ENCODE peak calls at places on chromosomes 13 and 19, in six cellular contexts. One of them, this sample, is unnamed.

GRCh38 chr19:47094557-47095517 is 18.7 kb downstream of the ZC3H4 start:
- DNase-seq in PC-9: no peak
- DNase-seq in ascending aorta: no peak
- DNase-seq in psoas muscle: peak; percentile 49
- DNase-seq in heart left ventricle: peak; percentile 49
- DNase-seq in mucosa of descending colon: peak; percentile 79
- DNase-seq in this sample: no peak

GRCh38 chr13:37652596-37652995 is 54.0 kb upstream of the POSTN start:
- DNase-seq in heart left ventricle: no peak
- DNase-seq in ascending aorta: no peak
- DNase-seq in PC-9: no peak
- DNase-seq in psoas muscle: no peak
- DNase-seq in mucosa of descending colon: no peak
- DNase-seq in this sample: no peak

GRCh38 chr19:17052439-17052838 is 22.8 kb downstream of the HAUS8 start:
- DNase-seq in PC-9: peak; percentile 61
- DNase-seq in mucosa of descending colon: no peak
- DNase-seq in psoas muscle: no peak
- DNase-seq in heart left ventricle: no peak
- DNase-seq in ascending aorta: no peak
- DNase-seq in this sample: peak; percentile 70

GRCh38 chr19:35164418-35164817 is 9.9 kb downstream of the FXYD5 start:
- DNase-seq in heart left ventricle: no peak
- DNase-seq in ascending aorta: no peak
- DNase-seq in PC-9: peak; percentile 92
- DNase-seq in psoas muscle: no peak
- DNase-seq in mucosa of descending colon: no peak
- DNase-seq in this sample: no peak

GRCh38 chr13:110062077-110062776 is 244.7 kb downstream of the COL4A1 start:
- DNase-seq in heart left ventricle: peak; percentile 69
- DNase-seq in PC-9: peak; percentile 51
- DNase-seq in ascending aorta: no peak
- DNase-seq in mucosa of descending colon: no peak
- DNase-seq in psoas muscle: peak; percentile 58
- DNase-seq in this sample: no peak

GRCh38 chr19:49809987-49810389 is 3.1 kb downstream of the FUZ start:
- DNase-seq in heart left ventricle: no peak
- DNase-seq in ascending aorta: no peak
- DNase-seq in mucosa of descending colon: no peak
- DNase-seq in PC-9: no peak
- DNase-seq in psoas muscle: no peak
- DNase-seq in this sample: no peak

GRCh38 chr13:29576581-29576980 is 18.9 kb downstream of the SLC7A1 start:
- DNase-seq in PC-9: no peak
- DNase-seq in mucosa of descending colon: no peak
- DNase-seq in ascending aorta: no peak
- DNase-seq in psoas muscle: no peak
- DNase-seq in heart left ventricle: no peak
- DNase-seq in this sample: no peak

GRCh38 chr13:73880365-73880764 is 253.8 kb downstream of the KLF12 start:
- DNase-seq in mucosa of descending colon: no peak
- DNase-seq in heart left ventricle: no peak
- DNase-seq in ascending aorta: no peak
- DNase-seq in psoas muscle: no peak
- DNase-seq in PC-9: no peak
- DNase-seq in this sample: peak; percentile 66

GRCh38 chr13:100301418-100301817 is 212.5 kb downstream of the PCCA start:
- DNase-seq in psoas muscle: no peak
- DNase-seq in heart left ventricle: no peak
- DNase-seq in ascending aorta: no peak
- DNase-seq in mucosa of descending colon: no peak
- DNase-seq in PC-9: no peak
- DNase-seq in this sample: no peak

GRCh38 chr19:45629704-45630103 is 9.5 kb downstream of the EML2 start:
- DNase-seq in psoas muscle: no peak
- DNase-seq in heart left ventricle: no peak
- DNase-seq in ascending aorta: no peak
- DNase-seq in PC-9: no peak
- DNase-seq in mucosa of descending colon: no peak
- DNase-seq in this sample: no peak

GRCh38 chr13:26480246-26480855 is 77.1 kb upstream of the WASF3 start:
- DNase-seq in heart left ventricle: no peak
- DNase-seq in PC-9: peak; percentile 75
- DNase-seq in ascending aorta: no peak
- DNase-seq in psoas muscle: no peak
- DNase-seq in mucosa of descending colon: no peak
- DNase-seq in this sample: no peak

GRCh38 chr19:12331211-12331941 is 2.1 kb downstream of the ZNF563 start:
- DNase-seq in PC-9: no peak
- DNase-seq in psoas muscle: no peak
- DNase-seq in mucosa of descending colon: no peak
- DNase-seq in heart left ventricle: no peak
- DNase-seq in ascending aorta: no peak
- DNase-seq in this sample: no peak

GRCh38 chr19:40217027-40217810 is 965 bp downstream of the TTC9B start:
- DNase-seq in ascending aorta: no peak
- DNase-seq in mucosa of descending colon: peak; percentile 83
- DNase-seq in PC-9: peak; percentile 79
- DNase-seq in psoas muscle: peak; percentile 74
- DNase-seq in heart left ventricle: no peak
- DNase-seq in this sample: peak; percentile 50

GRCh38 chr19:20072936-20073335 is 4.9 kb upstream of the ZNF90 start:
- DNase-seq in ascending aorta: no peak
- DNase-seq in psoas muscle: no peak
- DNase-seq in heart left ventricle: no peak
- DNase-seq in PC-9: no peak
- DNase-seq in mucosa of descending colon: no peak
- DNase-seq in this sample: no peak

GRCh38 chr19:20079487-20079886 is 1.7 kb downstream of the ZNF90 start:
- DNase-seq in psoas muscle: no peak
- DNase-seq in PC-9: no peak
- DNase-seq in mucosa of descending colon: peak; percentile 31
- DNase-seq in ascending aorta: no peak
- DNase-seq in heart left ventricle: no peak
- DNase-seq in this sample: no peak

GRCh38 chr19:20078696-20079095 is 896 bp downstream of the ZNF90 start:
- DNase-seq in PC-9: no peak
- DNase-seq in psoas muscle: no peak
- DNase-seq in mucosa of descending colon: peak; percentile 58
- DNase-seq in ascending aorta: no peak
- DNase-seq in heart left ventricle: no peak
- DNase-seq in this sample: peak; percentile 55

DNA sequence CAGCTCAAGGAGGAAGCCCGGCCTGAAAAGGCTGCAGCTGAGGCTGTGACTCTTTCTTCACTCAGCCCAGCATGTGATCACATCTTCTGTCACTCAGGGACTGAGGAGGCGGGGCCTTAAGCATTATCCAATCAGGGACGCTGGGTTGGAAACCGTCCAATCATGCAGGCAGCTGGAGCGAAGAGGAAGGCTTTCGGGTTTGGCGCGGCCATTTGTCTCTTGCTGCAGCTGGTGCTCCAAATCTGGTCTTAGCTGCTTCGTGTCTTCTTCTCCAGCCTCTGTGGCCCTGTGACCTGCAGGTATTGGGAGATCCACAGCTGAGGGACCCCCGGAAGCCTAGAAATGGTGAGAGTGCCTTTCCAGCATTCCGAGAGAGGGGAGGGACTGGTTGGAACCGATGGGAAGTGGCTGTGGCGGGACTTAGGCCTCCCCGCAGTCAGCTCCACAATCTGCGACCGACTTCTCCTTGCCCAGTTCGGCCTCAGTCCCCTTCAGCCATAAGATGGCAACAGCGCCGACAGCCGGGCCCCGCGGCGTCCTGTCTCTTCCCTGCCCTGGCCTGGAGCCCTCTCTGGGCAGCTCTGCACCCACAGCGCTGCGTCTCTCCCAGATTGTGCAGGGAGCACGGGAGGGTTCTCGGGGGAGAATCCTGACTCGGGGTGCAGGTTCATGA is at the start of gene ZNF90:
- DNase-seq in heart left ventricle: peak; percentile 90
- DNase-seq in psoas muscle: peak; percentile 92
- DNase-seq in mucosa of descending colon: peak; percentile 86
- DNase-seq in ascending aorta: peak; percentile 92
- DNase-seq in PC-9: peak; percentile 95
- DNase-seq in this sample: peak; percentile 99
- H3K4me3 ChIP-seq in heart left ventricle: peak within 1 kb of the TSS; percentile 61
- H3K4me3 ChIP-seq in psoas muscle: peak within 1 kb of the TSS; percentile 62
- H3K4me3 ChIP-seq in mucosa of descending colon: peak within 1 kb of the TSS; percentile 12
- H3K4me3 ChIP-seq in ascending aorta: peak within 1 kb of the TSS; percentile 68
- H3K4me3 ChIP-seq in PC-9: peak within 1 kb of the TSS; percentile 65
- H3K4me3 ChIP-seq in this sample: peak within 1 kb of the TSS; percentile 75

GRCh38 chr19:37983916-37984315 is 76.9 kb downstream of the SIPA1L3 start:
- DNase-seq in heart left ventricle: no peak
- DNase-seq in PC-9: no peak
- DNase-seq in psoas muscle: no peak
- DNase-seq in ascending aorta: no peak
- DNase-seq in mucosa of descending colon: peak; percentile 19
- DNase-seq in this sample: no peak
- H3K4me1 ChIP-seq in heart left ventricle: no peaks in the 10 kb centered on the region
- H3K4me1 ChIP-seq in PC-9: peaks cover 23% of the 10 kb centered on the region
- H3K4me1 ChIP-seq in psoas muscle: peaks cover 16% of the 10 kb centered on the region
- H3K4me1 ChIP-seq in ascending aorta: no peaks in the 10 kb centered on the region
- H3K4me1 ChIP-seq in mucosa of descending colon: peaks cover 58% of the 10 kb centered on the region
- H3K4me1 ChIP-seq in this sample: peaks cover under 1% of the 10 kb centered on the region

GRCh38 chr13:85525411-85525810 is 273.8 kb downstream of the SLITRK6 start:
- DNase-seq in PC-9: no peak
- DNase-seq in ascending aorta: no peak
- DNase-seq in psoas muscle: no peak
- DNase-seq in heart left ventricle: no peak
- DNase-seq in mucosa of descending colon: no peak
- DNase-seq in this sample: no peak
- H3K4me3 ChIP-seq in PC-9: no peak overlapping the region
- H3K4me3 ChIP-seq in ascending aorta: no peak overlapping the region
- H3K4me3 ChIP-seq in psoas muscle: no peak overlapping the region
- H3K4me3 ChIP-seq in heart left ventricle: no peak overlapping the region
- H3K4me3 ChIP-seq in mucosa of descending colon: no peak overlapping the region
- H3K4me3 ChIP-seq in this sample: no peak overlapping the region

DNA sequence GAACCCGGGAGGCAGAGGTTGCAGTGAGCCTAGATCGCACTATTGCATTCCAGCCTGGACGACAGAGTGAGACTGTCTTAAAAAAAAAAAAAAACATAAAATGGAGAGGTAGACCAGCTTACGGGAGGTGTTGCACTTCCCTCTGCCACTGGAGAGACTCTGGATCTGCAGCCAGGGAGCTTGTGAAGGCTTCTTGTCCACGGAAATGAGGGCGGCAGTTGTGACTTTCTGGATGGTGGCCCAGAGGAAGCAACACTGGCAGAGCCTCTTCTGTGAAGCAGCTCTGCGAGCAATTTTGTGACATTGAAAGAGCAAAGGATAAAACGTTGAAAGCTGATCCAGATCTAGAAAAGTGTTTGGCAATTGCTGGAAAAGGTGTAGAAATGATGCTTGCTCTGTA is 10.4 kb downstream of the SPINT2 start:
- DNase-seq in PC-9: no peak
- DNase-seq in ascending aorta: no peak
- DNase-seq in mucosa of descending colon: peak; percentile 57
- DNase-seq in psoas muscle: no peak
- DNase-seq in heart left ventricle: no peak
- DNase-seq in this sample: no peak
- H3K4me1 ChIP-seq in PC-9: peaks cover 77% of the 10 kb centered on the region
- H3K4me1 ChIP-seq in ascending aorta: peaks cover 26% of the 10 kb centered on the region
- H3K4me1 ChIP-seq in mucosa of descending colon: peaks cover 66% of the 10 kb centered on the region
- H3K4me1 ChIP-seq in psoas muscle: no peaks in the 10 kb centered on the region
- H3K4me1 ChIP-seq in heart left ventricle: peaks cover 33% of the 10 kb centered on the region
- H3K4me1 ChIP-seq in this sample: peaks cover 7% of the 10 kb centered on the region

DNA sequence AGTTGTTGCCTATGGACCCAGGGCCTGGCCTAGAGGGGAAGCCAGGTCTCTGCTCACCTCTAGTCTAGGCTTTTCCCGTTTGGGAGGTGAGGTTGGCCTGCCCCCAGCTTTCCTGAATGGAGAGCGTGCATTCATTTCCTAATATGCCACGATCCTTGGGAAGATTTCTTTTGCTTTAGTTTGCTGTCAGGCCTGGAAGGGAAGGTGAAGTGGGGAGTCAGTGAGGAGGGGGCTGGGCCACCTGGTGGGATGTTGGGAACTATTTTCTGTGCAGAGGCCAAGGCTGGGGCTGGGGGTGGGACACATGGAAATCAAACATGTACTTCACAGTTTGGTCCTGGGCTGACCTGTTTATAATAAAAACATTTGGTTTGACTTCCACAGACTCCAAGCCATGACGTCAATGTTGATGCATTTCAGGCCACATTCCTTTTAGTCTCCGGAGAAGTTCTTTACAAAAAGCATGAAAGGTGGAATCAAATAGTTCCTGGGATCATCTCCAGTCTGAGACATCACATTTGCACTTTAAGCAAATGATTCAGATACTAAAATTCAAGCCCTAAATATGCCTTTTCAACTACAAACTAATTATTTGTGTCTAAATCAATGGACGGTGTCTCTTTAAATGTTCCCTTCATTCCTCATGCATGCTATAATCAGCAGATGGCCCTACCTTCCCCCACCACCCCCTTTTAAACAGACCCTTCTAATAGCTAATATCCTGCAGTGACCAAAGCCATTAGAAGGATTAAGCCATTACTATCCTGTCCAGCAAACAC is 41.5 kb upstream of the MEDAG start:
- DNase-seq in PC-9: no peak
- DNase-seq in mucosa of descending colon: no peak
- DNase-seq in psoas muscle: no peak
- DNase-seq in ascending aorta: no peak
- DNase-seq in heart left ventricle: no peak
- DNase-seq in this sample: peak; percentile 78
- H3K4me3 ChIP-seq in PC-9: no peak overlapping the region
- H3K4me3 ChIP-seq in mucosa of descending colon: no peak overlapping the region
- H3K4me3 ChIP-seq in psoas muscle: no peak overlapping the region
- H3K4me3 ChIP-seq in ascending aorta: peak overlapping the region; percentile 4
- H3K4me3 ChIP-seq in heart left ventricle: no peak overlapping the region
- H3K4me3 ChIP-seq in this sample: no peak overlapping the region

DNA sequence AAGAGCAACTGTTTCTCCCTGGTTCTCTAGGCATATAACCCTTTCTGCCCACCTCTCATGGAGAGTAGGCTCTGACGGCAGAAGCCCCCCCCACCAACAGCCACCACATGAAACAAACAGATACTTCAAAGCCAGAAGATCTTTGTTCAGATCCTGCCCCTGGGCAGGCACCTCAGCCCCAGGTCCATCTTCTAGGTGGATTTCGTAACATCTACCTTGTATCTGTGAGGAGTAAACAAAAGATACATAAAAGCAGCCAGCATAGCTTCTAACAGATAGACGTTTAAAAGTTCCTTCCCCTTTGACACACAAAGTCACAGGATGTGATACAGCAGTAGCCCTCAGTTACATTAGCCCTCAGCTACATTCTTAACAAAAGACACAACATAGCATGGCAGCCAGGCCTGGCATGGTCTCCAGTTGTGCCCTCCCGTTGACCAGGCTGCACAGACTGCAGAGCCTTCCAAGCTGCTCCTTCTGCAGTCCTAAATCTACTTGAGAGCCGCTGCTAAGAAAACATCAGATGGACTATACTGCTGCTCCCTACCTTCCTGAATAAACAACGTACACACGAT is 35.4 kb downstream of the BRD4 start:
- DNase-seq in PC-9: no peak
- DNase-seq in psoas muscle: no peak
- DNase-seq in mucosa of descending colon: no peak
- DNase-seq in heart left ventricle: no peak
- DNase-seq in ascending aorta: no peak
- DNase-seq in this sample: no peak
- H3K4me1 ChIP-seq in PC-9: peaks cover 45% of the 10 kb centered on the region
- H3K4me1 ChIP-seq in psoas muscle: peaks cover 96% of the 10 kb centered on the region
- H3K4me1 ChIP-seq in mucosa of descending colon: peaks cover 68% of the 10 kb centered on the region
- H3K4me1 ChIP-seq in heart left ventricle: peaks cover 98% of the 10 kb centered on the region
- H3K4me1 ChIP-seq in ascending aorta: peaks cover 21% of the 10 kb centered on the region
- H3K4me1 ChIP-seq in this sample: peaks cover 16% of the 10 kb centered on the region

GRCh38 chr19:23415034-23415433 is 19.8 kb upstream of the ZNF91 start:
- DNase-seq in ascending aorta: no peak
- DNase-seq in heart left ventricle: no peak
- DNase-seq in PC-9: no peak
- DNase-seq in mucosa of descending colon: peak; percentile 61
- DNase-seq in psoas muscle: no peak
- DNase-seq in this sample: peak; percentile 55
- H3K4me3 ChIP-seq in ascending aorta: no peak overlapping the region
- H3K4me3 ChIP-seq in heart left ventricle: peak overlapping the region; percentile 49
- H3K4me3 ChIP-seq in PC-9: no peak overlapping the region
- H3K4me3 ChIP-seq in mucosa of descending colon: peak overlapping the region; percentile 22
- H3K4me3 ChIP-seq in psoas muscle: peak overlapping the region; percentile 52
- H3K4me3 ChIP-seq in this sample: peak overlapping the region; percentile 55